ENCODE peak calls at places on chromosomes 11 and 22, in five cellular contexts. U, V, Y, N and E are unnamed samples.

GRCh38 chr11:85407648-85408047 is 219.5 kb downstream of the DLG2 start:
- DNase-seq in U (no peak), V (no peak), Y (no peak), N (no peak), E (no peak)

GRCh38 chr11:45774023-45774655 is 30.8 kb upstream of the SLC35C1 start:
- DNase-seq in U (no peak), V (no peak), Y (no peak), N (no peak), E (no peak)

GRCh38 chr11:18455686-18456372 is at the start of gene LDHAL6A:
- DNase-seq in U (no peak), V (no peak), Y (no peak), N (no peak), E (no peak)

GRCh38 chr11:69014084-69014935 is 1.3 kb upstream of the MRGPRF start:
- DNase-seq in U (no peak), V (peak), Y (peak), N (peak), E (no peak)

GRCh38 chr11:36411202-36411640 is 98.9 kb downstream of the TRAF6 start:
- DNase-seq in U (no peak), V (no peak), Y (peak), N (no peak), E (no peak)

GRCh38 chr11:63508009-63508408 is 2.1 kb downstream of the LGALS12 start:
- DNase-seq in U (peak), V (no peak), Y (peak), N (no peak), E (no peak)

GRCh38 chr11:47325271-47326041 is 27.0 kb downstream of the MYBPC3 start:
- DNase-seq in U (no peak), V (no peak), Y (peak), N (no peak), E (no peak)

GRCh38 chr22:33105501-33105911 is 47.3 kb upstream of the SYN3 start:
- DNase-seq in U (no peak), V (no peak), Y (no peak), N (no peak), E (no peak)

GRCh38 chr11:60970369-60970774 is 1.1 kb upstream of the CD6 start:
- DNase-seq in U (peak), V (peak), Y (peak), N (no peak), E (no peak)

GRCh38 chr11:126410649-126411048 is 55.2 kb downstream of the ST3GAL4 start:
- DNase-seq in U (no peak), V (no peak), Y (peak), N (no peak), E (no peak)

GRCh38 chr11:116791813-116792143 is at the start of gene APOA5:
- DNase-seq in U (no peak), V (no peak), Y (no peak), N (no peak), E (no peak)

GRCh38 chr11:33633251-33634003 is 67.2 kb downstream of the C11orf91 start:
- DNase-seq in U (peak), V (peak), Y (no peak), N (no peak), E (peak)

GRCh38 chr11:104154296-104154695 is 9.7 kb downstream of the PDGFD start:
- DNase-seq in U (no peak), V (no peak), Y (no peak), N (no peak), E (no peak)

GRCh38 chr11:71194702-71195101 is 57.7 kb downstream of the SHANK2 start:
- DNase-seq in U (no peak), V (no peak), Y (no peak), N (no peak), E (no peak)

GRCh38 chr11:85769758-85770157 is 41.2 kb downstream of the SYTL2 start:
- DNase-seq in U (no peak), V (no peak), Y (no peak), N (no peak), E (no peak)

GRCh38 chr11:34173050-34173449 is 67.6 kb downstream of the NAT10 start:
- DNase-seq in U (no peak), V (no peak), Y (no peak), N (no peak), E (no peak)

DNA sequence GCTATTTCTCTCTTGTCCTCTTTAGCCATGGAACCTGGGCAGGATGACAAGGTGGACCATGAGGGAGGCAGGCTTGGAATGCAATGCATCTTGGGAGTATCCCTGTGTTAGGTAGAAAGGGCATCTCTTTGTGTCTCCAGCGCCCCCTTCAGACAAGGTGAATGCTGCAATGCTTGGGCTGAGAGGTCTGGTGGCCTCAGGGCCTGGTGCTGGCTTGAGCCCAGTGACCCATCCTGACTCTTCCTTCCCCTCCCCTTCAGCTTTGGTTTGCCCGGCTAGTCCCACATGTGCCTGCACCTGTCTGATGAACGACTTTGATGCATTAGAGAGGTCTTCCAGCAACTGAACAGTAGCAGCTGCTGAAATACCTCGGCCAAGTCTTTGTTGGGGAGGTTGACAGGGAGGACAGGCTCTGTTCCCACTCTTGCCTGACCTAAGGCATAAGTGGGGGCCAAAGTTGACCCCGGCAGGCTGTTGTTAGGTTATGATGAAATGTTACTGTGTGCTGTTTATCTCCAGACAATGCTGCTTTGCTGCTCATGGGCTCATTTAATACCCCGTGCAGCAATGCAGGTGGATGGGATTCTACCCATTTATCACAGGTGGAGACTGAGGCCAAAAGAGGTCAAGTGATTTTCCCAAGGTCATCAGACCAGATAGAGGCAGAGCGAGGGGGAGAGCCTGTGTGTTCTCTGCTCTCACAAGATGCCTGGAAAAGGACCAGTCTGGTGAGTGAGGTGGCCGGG is 22.5 kb downstream of the MYO18B start:
- DNase-seq in U (no peak), V (no peak), Y (no peak), N (no peak), E (no peak)
- TF ChIP-seq CTCF in U (no peak), V (no peak), Y (no peak), N (no peak), E (no peak)

DNA sequence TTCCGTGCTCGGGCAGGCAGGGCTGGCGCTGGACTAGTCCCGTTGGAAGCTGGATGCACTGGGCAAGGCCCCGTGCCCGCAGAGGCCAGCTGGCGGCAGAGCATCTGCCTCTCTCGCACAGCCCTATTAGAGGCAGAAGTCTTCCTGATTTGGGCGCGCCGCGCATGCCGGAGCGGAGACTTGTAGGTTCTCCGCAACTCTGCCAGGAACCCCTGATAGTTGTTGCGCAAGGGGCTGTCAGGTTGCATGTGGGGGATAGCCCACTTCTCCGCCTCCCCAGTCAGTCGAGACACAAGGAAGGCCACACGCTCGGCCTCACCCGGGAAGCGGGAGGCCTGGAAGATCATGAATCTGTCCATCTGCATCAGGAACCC is 1.2 kb downstream of the RTL6 start:
- DNase-seq in U (no peak), V (no peak), Y (no peak), N (no peak), E (no peak)
- H3K4me3 ChIP-seq in U (peak), V (peak), Y (peak), N (peak), E (peak)

DNA sequence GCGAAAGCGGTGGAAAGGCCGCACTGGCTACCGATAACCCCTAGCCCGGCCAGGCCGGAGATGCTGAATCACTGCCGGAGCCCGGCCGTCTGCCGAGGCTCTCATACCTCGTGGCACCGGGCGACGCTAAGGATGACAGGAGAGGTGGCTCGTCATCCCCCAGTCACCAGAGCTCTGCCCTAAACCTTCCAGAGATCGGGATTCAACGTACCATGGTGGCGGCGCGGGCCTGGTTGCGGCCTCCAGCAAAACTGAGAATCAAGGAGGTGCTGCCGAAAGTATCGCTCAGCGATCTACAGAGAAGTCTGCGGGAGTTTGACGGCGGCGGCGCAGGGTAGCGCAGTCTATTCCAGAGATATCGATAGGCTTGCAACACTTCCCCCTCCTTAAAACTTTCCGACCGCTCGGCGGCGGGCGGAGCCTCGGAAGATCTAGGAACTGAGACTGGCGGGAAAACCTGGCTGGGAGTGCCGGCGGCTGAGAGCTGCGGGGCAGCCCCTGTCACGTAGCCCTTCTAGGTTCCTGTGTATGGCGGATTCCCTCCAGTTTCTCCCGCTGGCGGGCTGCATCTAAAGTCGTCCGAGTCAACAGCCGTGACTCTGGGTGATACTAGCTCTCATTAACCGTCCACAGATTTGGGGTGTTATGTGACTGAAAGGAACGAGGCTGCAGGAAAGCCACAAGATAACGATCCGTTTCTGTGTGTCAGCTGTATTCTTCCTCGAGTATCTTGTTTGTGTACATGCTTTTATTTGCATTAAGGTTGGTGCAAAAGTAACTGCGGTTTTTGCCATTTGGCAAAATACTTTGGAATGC is at the start of gene PSMA1:
- DNase-seq in U (peak), V (peak), Y (peak), N (peak), E (peak)
- TF ChIP-seq CTCF in U (no peak), V (peak), Y (peak), N (peak), E (peak)

DNA sequence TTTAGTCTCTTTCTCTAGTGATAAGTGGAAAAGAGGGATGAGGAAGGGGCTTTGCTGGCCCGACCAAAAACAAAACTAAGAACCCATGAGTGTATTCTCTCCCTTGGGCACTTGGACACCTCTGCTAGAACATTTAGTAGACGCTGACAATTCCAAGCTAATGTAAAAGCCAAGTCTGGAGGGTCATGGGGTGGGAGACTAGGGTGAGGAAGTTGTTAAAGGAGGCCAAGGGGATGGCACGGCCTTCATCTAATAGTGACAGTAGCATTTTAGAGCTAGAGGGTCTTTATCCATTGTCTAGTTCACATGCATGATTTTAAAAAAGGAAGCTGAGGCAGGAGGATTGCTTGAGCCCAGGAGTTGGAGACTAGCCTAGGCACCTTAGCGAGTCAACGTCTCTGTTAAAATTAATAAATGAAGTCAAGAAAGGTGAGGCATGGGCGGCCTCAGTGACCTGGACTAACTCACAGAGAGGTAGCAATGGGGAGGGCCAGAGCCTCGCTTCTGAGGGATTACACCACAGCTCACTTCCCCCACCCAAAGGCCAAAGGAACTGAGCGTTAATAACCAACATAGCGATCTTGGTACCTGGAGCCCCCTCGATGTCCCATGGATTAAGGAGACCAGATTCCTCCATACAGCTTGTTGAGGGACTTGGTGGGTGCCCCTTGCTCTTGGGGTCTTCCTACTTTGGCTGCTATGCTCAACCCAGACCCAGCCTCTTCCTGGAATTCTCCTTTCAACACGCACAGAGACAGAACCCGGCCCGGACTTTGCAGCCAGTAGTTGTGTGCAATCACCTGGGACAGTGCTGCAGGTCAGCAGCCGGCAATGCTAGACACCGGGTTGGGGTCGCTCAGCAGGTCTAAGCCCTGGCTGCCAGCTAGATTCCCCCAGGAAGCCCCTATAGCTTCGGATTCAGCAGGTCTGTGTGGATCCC is 70.4 kb downstream of the BCR start:
- DNase-seq in U (no peak), V (no peak), Y (no peak), N (no peak), E (no peak)
- H3K4me3 ChIP-seq in U (no peak), V (no peak), Y (no peak), N (no peak), E (no peak)

GRCh38 chr11:92702771-92703170 is 266.7 kb upstream of the MTNR1B start:
- DNase-seq in U (no peak), V (peak), Y (no peak), N (no peak), E (no peak)
- TF ChIP-seq CTCF in U (no peak), V (no peak), Y (no peak), N (no peak), E (no peak)

GRCh38 chr11:106943089-106943488 is 75.2 kb downstream of the GUCY1A2 start:
- DNase-seq in U (no peak), V (no peak), Y (no peak), N (no peak), E (no peak)
- H3K4me3 ChIP-seq in U (no peak), V (no peak), Y (no peak), N (no peak), E (no peak)

GRCh38 chr22:42353883-42354727 is 78.1 kb downstream of the NFAM1 start:
- DNase-seq in U (no peak), V (no peak), Y (no peak), N (no peak), E (peak)
- TF ChIP-seq CTCF in U (no peak), V (no peak), Y (no peak), N (no peak), E (peak)

DNA sequence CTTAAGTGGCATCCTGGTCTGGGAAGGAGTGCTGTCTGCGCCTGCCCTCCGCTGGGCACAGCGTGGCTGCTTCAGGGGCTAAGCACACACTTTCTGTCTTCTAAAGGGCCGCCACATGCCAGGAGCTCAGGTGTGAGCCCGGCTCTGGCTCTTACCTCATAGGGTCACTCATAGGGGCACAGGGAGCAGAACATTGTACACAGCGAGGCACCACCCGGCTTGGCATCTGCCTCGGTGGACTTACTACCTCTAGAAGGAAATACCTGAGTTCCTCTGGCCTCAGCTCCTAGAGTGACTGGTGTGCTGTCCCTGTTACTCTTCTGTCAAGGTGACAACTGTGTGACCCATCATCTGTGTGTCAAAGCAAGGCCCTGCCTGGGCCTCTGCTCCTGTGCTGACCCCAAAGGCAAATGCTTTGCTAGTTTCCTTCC is 13.4 kb downstream of the NEAT1 start:
- DNase-seq in U (no peak), V (peak), Y (no peak), N (peak), E (no peak)
- H3K4me3 ChIP-seq in U (no peak), V (no peak), Y (peak), N (no peak), E (no peak)